ENCODE peak calls at places on chromosome 21, in seven cellular contexts. U is endothelial cell; W is T-helper 1 cell; P is stomach; F is NCI-H2029 treated with DMSO at 0.1 percent for 48 hours; V is stimulated activated CD4-positive, alpha-beta T cell treated with anti-CD3 and anti-CD28 coated beads, Interleukin-2, amount 100 ng/mL, for 24 hours; D is activated gamma-delta T cell treated with Interleukin-2 at 50 U/mL for 16 hours. I is an unnamed sample.

GRCh38 chr21:38561205-38561604 is 62.9 kb upstream of the ERG start:
- DNase-seq in U (no peak), W (no peak), P (no peak), F (no peak), V (no peak), D (no peak), I (no peak)

GRCh38 chr21:20721151-20721550 is 277.1 kb upstream of the NCAM2 start:
- DNase-seq in U (no peak), W (no peak), P (no peak), F (no peak), V (no peak), D (no peak), I (no peak)

GRCh38 chr21:15441999-15442398 is 287.8 kb upstream of the USP25 start:
- DNase-seq in U (no peak), W (no peak), P (no peak), F (no peak), V (no peak), D (no peak), I (no peak)

GRCh38 chr21:35026617-35027557 is 22.2 kb downstream of the RUNX1 start:
- DNase-seq in U (peak; percentile 75), W (peak; percentile 76), P (peak; percentile 74), F (no peak), V (peak; percentile 81), D (peak; percentile 86), I (no peak)

GRCh38 chr21:42737969-42738590 is 84.7 kb downstream of the PDE9A start:
- DNase-seq in U (no peak), W (no peak), P (peak; percentile 72), F (no peak), V (no peak), D (peak; percentile 17), I (no peak)

GRCh38 chr21:36846624-36847023 is 119.8 kb downstream of the HLCS start:
- DNase-seq in U (no peak), W (no peak), P (no peak), F (no peak), V (no peak), D (no peak), I (no peak)

GRCh38 chr21:34569381-34569979 is 45.4 kb downstream of the RCAN1 start:
- DNase-seq in U (no peak), W (no peak), P (no peak), F (no peak), V (no peak), D (no peak), I (no peak)

GRCh38 chr21:16424331-16424749 is 694.6 kb downstream of the USP25 start:
- DNase-seq in U (no peak), W (no peak), P (no peak), F (peak; percentile 59), V (no peak), D (no peak), I (no peak)

GRCh38 chr21:41768371-41769042 is 1.7 kb upstream of the RIPK4 start:
- DNase-seq in U (peak; percentile 72), W (peak; percentile 14), P (peak; percentile 78), F (peak; percentile 58), V (peak; percentile 29), D (peak; percentile 12), I (peak; percentile 90)

GRCh38 chr21:45167796-45168222 is 93.4 kb downstream of the ADARB1 start:
- DNase-seq in U (no peak), W (no peak), P (no peak), F (no peak), V (no peak), D (no peak), I (no peak)

GRCh38 chr21:42288962-42289361 is 26.2 kb downstream of the TFF3 start:
- DNase-seq in U (no peak), W (no peak), P (no peak), F (no peak), V (no peak), D (no peak), I (no peak)

GRCh38 chr21:34592120-34592561 is 22.8 kb downstream of the RCAN1 start:
- DNase-seq in U (no peak), W (no peak), P (peak; percentile 74), F (no peak), V (no peak), D (no peak), I (no peak)

GRCh38 chr21:38520511-38520910 is 22.2 kb upstream of the ERG start:
- DNase-seq in U (no peak), W (no peak), P (no peak), F (no peak), V (no peak), D (no peak), I (no peak)

GRCh38 chr21:34204021-34204420 is 130.6 kb downstream of the MRPS6 start:
- DNase-seq in U (no peak), W (no peak), P (no peak), F (no peak), V (no peak), D (no peak), I (no peak)

GRCh38 chr21:39633770-39634181 is 21.0 kb downstream of the B3GALT5 start:
- DNase-seq in U (no peak), W (no peak), P (no peak), F (no peak), V (no peak), D (no peak), I (peak; percentile 76)

GRCh38 chr21:30448514-30448913 is 8.4 kb downstream of the KRTAP15-1 start:
- DNase-seq in U (no peak), W (no peak), P (no peak), F (no peak), V (no peak), D (no peak), I (no peak)

GRCh38 chr21:39854572-39854971 is 12.7 kb upstream of the PCP4 start:
- DNase-seq in U (no peak), W (no peak), P (no peak), F (no peak), V (no peak), D (no peak), I (no peak)

GRCh38 chr21:44991538-44992483 is 52.0 kb downstream of the SLX9 start:
- DNase-seq in U (no peak), W (no peak), P (no peak), F (no peak), V (no peak), D (no peak), I (no peak)

GRCh38 chr21:39319814-39320332 is 6.4 kb upstream of the BRWD1 start:
- DNase-seq in U (no peak), W (no peak), P (no peak), F (no peak), V (no peak), D (no peak), I (no peak)

GRCh38 chr21:43790053-43790524 is 712 bp downstream of the RRP1 start:
- DNase-seq in U (no peak), W (no peak), P (no peak), F (no peak), V (no peak), D (no peak), I (peak; percentile 35)

GRCh38 chr21:33036430-33037162 is 10.9 kb downstream of the OLIG2 start:
- DNase-seq in U (no peak), W (no peak), P (peak; percentile 32), F (no peak), V (no peak), D (peak; percentile 35), I (peak; percentile 47)

GRCh38 chr21:35585155-35585554 is 475.2 kb downstream of the SETD4 start:
- DNase-seq in U (no peak), W (no peak), P (no peak), F (no peak), V (no peak), D (no peak), I (no peak)

GRCh38 chr21:39088831-39089380 is 94.3 kb downstream of the PSMG1 start:
- DNase-seq in U (no peak), W (no peak), P (no peak), F (no peak), V (no peak), D (no peak), I (no peak)

GRCh38 chr21:34702341-34702807 is 33.6 kb downstream of the CLIC6 start:
- DNase-seq in U (no peak), W (no peak), P (peak; percentile 26), F (no peak), V (no peak), D (no peak), I (no peak)

GRCh38 chr21:33069994-33070811 is at the start of gene OLIG1:
- DNase-seq in U (peak; percentile 67), W (no peak), P (peak; percentile 35), F (no peak), V (peak; percentile 69), D (no peak), I (no peak)

GRCh38 chr21:45388611-45389296 is 16.2 kb upstream of the COL18A1 start:
- DNase-seq in U (no peak), W (no peak), P (no peak), F (no peak), V (no peak), D (no peak), I (no peak)

GRCh38 chr21:29701676-29702075 is 238.1 kb downstream of the GRIK1 start:
- DNase-seq in U (no peak), W (no peak), P (no peak), F (no peak), V (no peak), D (no peak), I (no peak)

GRCh38 chr21:43767980-43768867 is 7.9 kb downstream of the CSTB start:
- DNase-seq in U (no peak), W (no peak), P (peak; percentile 74), F (no peak), V (no peak), D (no peak), I (peak; percentile 32)

GRCh38 chr21:46160563-46161179 is 5.3 kb upstream of the FTCD start:
- DNase-seq in U (no peak), W (no peak), P (peak; percentile 21), F (no peak), V (no peak), D (no peak), I (no peak)

GRCh38 chr21:21688877-21689276 is 690.7 kb downstream of the NCAM2 start:
- DNase-seq in U (peak; percentile 31), W (no peak), P (no peak), F (no peak), V (no peak), D (no peak), I (no peak)

GRCh38 chr21:45282283-45283018 is 5.2 kb downstream of the POFUT2 start:
- DNase-seq in U (no peak), W (no peak), P (peak; percentile 20), F (no peak), V (no peak), D (no peak), I (no peak)

GRCh38 chr21:41610042-41610839 is 102.3 kb upstream of the TMPRSS2 start:
- DNase-seq in U (peak; percentile 79), W (no peak), P (peak; percentile 78), F (no peak), V (peak; percentile 41), D (no peak), I (peak; percentile 30)

GRCh38 chr21:25772680-25773079 is 37.9 kb downstream of the GABPA start:
- DNase-seq in U (no peak), W (no peak), P (no peak), F (no peak), V (no peak), D (no peak), I (peak; percentile 18)

GRCh38 chr21:45871616-45872236 is 109.8 kb upstream of the COL6A1 start:
- DNase-seq in U (no peak), W (no peak), P (no peak), F (no peak), V (no peak), D (no peak), I (no peak)

GRCh38 chr21:25563399-25564116 is 43.7 kb downstream of the MRPL39 start:
- DNase-seq in U (no peak), W (peak; percentile 9), P (no peak), F (no peak), V (peak; percentile 55), D (no peak), I (peak; percentile 36)

GRCh38 chr21:45853703-45854342 is 127.7 kb upstream of the COL6A1 start:
- DNase-seq in U (no peak), W (no peak), P (peak; percentile 22), F (no peak), V (no peak), D (no peak), I (no peak)